ENCODE peak calls at places on chromosomes 3 and 15, in six cellular contexts. V is SK-N-SH, C is GM12878, I is HepG2, F is H1, D is K562. L is an unnamed sample.

GRCh38 chr3:124791639-124792111 is 61.4 kb downstream of the UMPS start:
- DNase-seq in C (no peak), F (no peak), D (no peak), V (no peak), I (no peak), L (no peak)

GRCh38 chr3:114456742-114457141 is 162.9 kb downstream of the TIGIT start:
- DNase-seq in D (no peak), I (no peak), V (no peak), C (peak), F (no peak), L (no peak)

GRCh38 chr3:43768594-43768993 is 77.9 kb downstream of the ABHD5 start:
- DNase-seq in D (no peak), V (no peak), I (no peak), F (no peak), C (no peak), L (no peak)

GRCh38 chr15:50883903-50884302 is 24.6 kb upstream of the AP4E1 start:
- DNase-seq in F (no peak), D (no peak), C (peak), I (no peak), V (no peak), L (peak)

GRCh38 chr3:146664403-146664802 is 59.3 kb upstream of the PLSCR5 start:
- DNase-seq in C (no peak), I (no peak), F (no peak), D (no peak), V (no peak), L (no peak)

GRCh38 chr3:136250862-136251460 is 821 bp downstream of the PCCB start:
- DNase-seq in F (peak), D (peak), I (peak), C (peak), V (peak), L (peak)

GRCh38 chr15:57667171-57667924 is 39.2 kb upstream of the POLR2M start:
- DNase-seq in C (no peak), F (no peak), D (no peak), I (peak), V (peak), L (no peak)

GRCh38 chr15:85748176-85748575 is 46.5 kb downstream of the KLHL25 start:
- DNase-seq in V (no peak), D (no peak), C (no peak), I (no peak), F (peak), L (no peak)

GRCh38 chr3:101667844-101668243 is 9.1 kb downstream of the ZBTB11 start:
- DNase-seq in F (no peak), I (no peak), V (no peak), D (no peak), C (no peak), L (no peak)

GRCh38 chr3:32817561-32818430 is at the start of gene TRIM71:
- DNase-seq in F (no peak), C (no peak), V (peak), D (no peak), I (no peak), L (no peak)

GRCh38 chr3:123090700-123091585 is 24.1 kb downstream of the PDIA5 start:
- DNase-seq in F (no peak), I (no peak), C (no peak), D (no peak), V (no peak), L (no peak)

DNA sequence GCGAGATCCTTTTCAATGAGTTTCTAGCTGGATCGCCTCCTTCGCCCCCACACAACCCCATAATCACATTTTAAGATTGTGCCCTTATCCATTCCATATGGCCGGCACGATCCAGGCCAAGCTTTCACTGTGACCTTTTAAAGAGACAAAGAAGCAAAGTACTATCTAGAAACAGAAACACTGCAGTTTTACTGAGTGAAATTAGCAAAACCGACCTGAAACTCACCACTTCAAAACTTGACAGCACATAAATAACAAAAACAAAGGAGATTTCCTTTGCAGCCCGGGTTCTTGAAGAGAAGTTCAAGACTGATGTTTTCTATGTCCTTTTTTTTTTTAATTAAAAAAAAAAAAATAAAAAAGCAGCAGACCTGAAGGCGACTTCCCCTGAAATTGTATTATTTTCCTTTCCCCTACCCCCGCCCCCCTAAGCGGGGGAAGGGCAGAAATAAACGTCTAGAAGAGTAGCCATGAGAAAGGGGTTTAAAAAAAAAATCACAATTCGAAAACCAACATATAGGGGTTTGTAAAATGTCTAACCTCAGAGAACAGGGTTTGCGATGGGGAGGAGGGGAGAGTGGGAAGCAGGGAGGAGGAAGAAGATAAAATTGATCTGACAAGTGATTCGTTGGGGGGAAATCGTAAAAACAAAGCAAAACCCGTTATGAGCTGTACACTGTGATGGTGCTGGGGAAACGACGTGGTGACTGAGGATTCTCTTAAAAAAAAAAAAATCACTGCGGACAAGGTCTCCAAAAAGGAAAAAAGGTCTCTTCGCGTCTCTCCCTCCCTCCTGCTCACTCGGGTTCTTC is 1.5 kb downstream of the SATB1 start:
- DNase-seq in I (no peak), F (peak), D (peak), V (peak), C (peak), L (no peak)
- TF ChIP-seq GABPA in I (no peak), F (no peak), D (no peak), V (no peak), C (no peak), L (no peak)

DNA sequence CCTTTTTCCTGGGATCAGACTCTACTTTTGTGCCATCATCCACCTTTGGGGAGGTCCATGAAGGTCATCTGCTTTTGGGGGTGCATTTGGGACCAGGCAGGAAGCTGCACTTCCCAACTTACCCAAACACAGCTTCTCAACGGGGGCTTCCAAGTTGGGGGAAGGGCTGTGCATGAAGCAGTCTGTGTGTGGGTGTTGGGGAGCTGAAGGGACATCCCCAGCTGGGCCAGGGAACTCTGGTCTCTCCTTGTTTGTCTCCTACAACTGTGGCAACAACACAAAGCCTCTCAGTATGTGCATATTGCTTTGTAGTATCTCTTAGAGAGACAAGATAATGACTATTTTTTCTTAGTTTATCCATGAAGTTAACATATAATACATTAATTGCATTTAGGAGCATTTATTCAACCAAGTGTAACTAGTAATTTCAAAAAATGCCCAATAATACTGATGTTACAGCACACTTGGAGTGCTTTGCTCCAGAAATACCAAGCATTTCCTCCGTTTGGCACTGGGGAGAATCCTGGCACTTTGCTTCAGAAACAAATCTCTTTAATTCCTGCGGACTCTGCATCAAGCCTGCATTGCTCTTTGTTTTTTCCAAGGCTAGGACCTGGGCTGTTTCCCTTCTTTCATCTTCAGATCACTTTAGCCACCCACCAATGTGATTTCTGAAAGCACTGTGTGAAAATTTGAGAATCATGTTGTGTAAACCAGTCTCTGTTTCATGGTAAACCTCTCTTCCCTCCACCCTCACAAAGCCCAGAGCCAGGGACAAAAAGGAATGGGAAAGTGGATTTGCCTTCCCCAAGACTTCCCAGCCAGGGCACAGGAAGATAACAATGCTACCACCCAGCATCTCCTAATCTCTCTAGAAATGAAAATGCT is 126.2 kb upstream of the PFN2 start:
- DNase-seq in I (no peak), V (no peak), D (no peak), C (no peak), F (no peak), L (no peak)
- TF ChIP-seq GABPA in I (no peak), V (no peak), D (no peak), C (no peak), F (no peak), L (no peak)

DNA sequence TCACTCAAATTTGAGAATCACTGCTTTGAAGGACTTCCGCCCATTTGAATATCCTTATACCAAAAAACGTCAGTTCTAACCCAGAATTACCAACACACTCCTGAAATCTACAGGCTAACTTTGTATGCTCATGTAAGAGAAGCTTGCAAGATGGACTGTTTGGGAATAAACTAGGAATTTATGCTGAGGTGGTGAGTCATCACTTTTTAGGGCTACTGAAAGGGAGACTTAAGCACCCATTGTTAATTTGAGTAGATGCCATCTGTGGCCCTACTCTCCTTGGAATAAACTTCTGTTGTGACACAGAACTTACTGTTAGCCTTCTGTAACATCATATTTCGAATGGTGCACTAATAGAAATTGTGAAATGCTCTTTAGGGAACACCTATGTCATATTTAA is 74.6 kb downstream of the FGF12 start:
- DNase-seq in D (no peak), F (no peak), C (no peak), I (no peak), V (no peak), L (no peak)
- TF ChIP-seq GABPA in D (no peak), F (no peak), C (no peak), I (no peak), V (no peak), L (no peak)

DNA sequence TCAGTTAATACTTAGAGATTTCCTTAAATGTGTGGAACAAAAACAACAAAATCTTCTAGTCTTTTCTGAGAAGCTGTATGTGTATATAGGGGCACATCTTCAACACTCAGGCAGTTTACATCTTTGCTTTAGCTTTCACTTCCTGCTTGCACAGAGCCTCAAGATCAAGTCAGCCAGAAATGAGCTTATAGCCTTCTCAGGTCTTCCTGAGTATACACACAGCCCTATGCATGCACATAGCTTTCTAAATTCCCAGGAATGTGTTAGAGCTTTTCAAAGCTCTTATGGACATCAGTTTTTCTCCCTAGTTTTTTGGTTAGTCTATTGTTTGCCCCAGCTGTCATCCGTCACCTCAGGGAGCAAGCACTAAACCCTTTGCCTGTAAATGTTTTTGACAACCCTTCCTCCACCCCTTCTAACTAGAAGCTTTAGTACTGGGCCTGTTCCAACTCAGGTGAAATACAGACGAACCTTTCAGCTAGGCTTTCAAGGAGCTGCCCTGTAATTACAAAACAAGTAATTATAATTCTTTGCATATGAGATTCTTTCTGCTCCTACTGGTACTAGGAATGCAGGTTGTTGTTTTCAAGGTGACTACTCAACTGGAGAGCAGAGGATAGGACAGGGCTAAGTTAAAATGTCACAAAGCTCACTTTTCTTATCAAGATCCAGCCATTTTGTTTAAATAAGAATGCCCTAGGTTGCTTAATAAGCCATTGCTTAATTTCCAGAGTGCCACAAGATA is 22.6 kb upstream of the MTMR10 start:
- DNase-seq in C (peak), D (no peak), V (no peak), F (no peak), I (peak), L (no peak)
- TF ChIP-seq GABPA in C (no peak), D (no peak), V (no peak), F (no peak), I (no peak), L (no peak)

DNA sequence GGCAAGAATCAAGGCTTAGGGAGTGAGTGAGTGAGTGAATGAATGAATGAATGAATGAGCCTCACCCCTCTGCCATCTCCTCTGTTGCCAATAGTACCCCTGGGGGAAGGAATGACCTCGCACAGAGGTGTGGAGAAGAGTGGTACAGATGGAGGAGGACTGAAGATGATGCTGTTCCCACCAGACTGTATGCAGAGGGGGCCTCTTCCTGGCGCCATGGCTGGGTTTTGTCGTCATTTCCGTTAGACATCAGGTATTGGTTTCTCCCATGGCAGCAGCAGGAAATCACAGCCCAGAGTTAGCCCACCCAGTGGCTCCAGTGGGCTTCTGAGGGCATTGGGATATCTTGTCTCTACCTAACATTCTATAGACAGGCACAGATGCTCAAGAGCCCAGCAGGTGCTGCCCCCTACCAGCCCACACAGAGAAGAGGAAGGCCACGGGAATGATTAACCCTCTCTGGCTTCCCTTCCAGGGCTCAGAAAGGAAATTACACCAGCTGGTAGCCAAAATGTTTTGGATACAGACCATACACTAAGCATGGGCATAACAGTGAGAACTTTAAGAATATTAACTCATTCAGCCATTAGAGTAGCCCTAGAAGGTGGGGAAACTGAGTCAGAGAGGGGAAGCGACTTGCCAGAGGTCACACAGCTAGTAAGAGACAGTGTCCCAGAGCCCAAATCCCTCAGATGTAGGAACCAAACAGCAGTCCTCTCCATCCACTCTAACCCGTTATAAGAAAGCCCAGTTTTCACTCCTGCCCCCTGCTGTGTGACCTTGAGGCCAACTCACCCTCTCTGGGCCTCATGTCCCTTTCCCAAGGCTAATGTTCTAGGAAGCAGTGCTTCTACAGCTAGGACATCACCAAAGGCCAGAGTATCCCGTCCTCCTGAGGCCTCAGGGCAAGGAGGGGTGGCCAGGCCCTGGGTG is 109.6 kb upstream of the SLC6A11 start:
- DNase-seq in F (no peak), C (no peak), V (peak), I (no peak), D (no peak), L (no peak)
- TF ChIP-seq GABPA in F (no peak), C (no peak), V (no peak), I (no peak), D (no peak), L (no peak)

GRCh38 chr3:187919018-187919417 is 173.8 kb upstream of the BCL6 start:
- DNase-seq in I (no peak), D (no peak), C (peak), F (no peak), V (no peak), L (no peak)
- TF ChIP-seq GABPA in I (no peak), D (no peak), C (peak), F (no peak), V (no peak), L (no peak)

GRCh38 chr3:195868866-195869412 is 39.4 kb downstream of the TNK2 start:
- DNase-seq in F (no peak), V (no peak), C (no peak), D (no peak), I (no peak), L (no peak)
- TF ChIP-seq GABPA in F (no peak), V (no peak), C (no peak), D (no peak), I (no peak), L (no peak)

DNA sequence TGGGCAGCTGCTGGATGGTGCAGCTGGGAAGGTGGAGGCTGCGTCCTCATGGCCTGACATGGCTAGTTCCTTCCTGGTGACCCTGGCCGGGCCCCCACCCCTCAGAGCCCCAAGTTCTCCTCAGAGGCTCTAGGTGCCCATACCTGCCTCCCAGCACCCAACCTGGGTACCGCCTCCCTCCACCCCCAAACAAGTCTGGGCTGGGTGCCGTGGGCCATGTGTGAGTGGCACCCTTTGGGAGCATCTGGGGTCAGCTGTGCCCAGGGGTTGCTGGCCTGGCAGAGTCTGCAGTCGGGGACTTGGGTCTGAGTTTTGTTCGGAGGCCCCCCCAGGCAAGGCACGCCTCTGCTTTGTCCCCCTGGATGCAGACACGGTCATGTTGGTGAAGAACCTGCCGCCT is 10.5 kb downstream of the PLXNA1 start:
- DNase-seq in V (no peak), I (no peak), C (no peak), D (no peak), F (no peak), L (no peak)
- TF ChIP-seq GABPA in V (no peak), I (no peak), C (no peak), D (no peak), F (no peak), L (no peak)

GRCh38 chr3:127712881-127713771 is 40.4 kb downstream of the ABTB1 start:
- DNase-seq in D (no peak), C (no peak), F (no peak), I (no peak), V (no peak), L (no peak)
- TF ChIP-seq GABPA in D (no peak), C (no peak), F (no peak), I (no peak), V (no peak), L (no peak)